ENCODE peak calls at places on chromosomes 12 and 14, in four cellular contexts. L is uterus, N is endothelial cell, J is Calu3. Z is an unnamed sample.

GRCh38 chr14:38042356-38042755 is 165.3 kb upstream of the SSTR1 start:
- DNase-seq in J (no peak), L (no peak), N (no peak), Z (no peak)

GRCh38 chr12:124028560-124028935 is 55.5 kb downstream of the ZNF664 start:
- DNase-seq in L (no peak), N (no peak), J (no peak), Z (no peak)

GRCh38 chr12:120283318-120283717 is 8.4 kb downstream of the RNU4-2 start:
- DNase-seq in N (no peak), J (no peak), L (no peak), Z (no peak)

GRCh38 chr14:91325211-91325610 is 80.7 kb upstream of the GPR68 start:
- DNase-seq in N (no peak), J (no peak), L (no peak), Z (no peak)

GRCh38 chr14:71169028-71169427 is 261.8 kb downstream of the PCNX1 start:
- DNase-seq in L (no peak), N (no peak), J (no peak), Z (no peak)

GRCh38 chr14:69876848-69877306 is 2.3 kb upstream of the SMOC1 start:
- DNase-seq in J (no peak), N (no peak), L (no peak), Z (no peak)

GRCh38 chr14:55974046-55974582 is 144.1 kb upstream of the PELI2 start:
- DNase-seq in N (no peak), L (no peak), J (peak; percentile 28), Z (no peak)

GRCh38 chr12:6961695-6962284 is 8.7 kb downstream of the PHB2 start:
- DNase-seq in J (peak; percentile 77), L (peak; percentile 68), N (peak; percentile 57), Z (no peak)

GRCh38 chr12:62210422-62210821 is 49.8 kb upstream of the USP15 start:
- DNase-seq in L (no peak), J (peak; percentile 51), N (peak; percentile 28), Z (no peak)

GRCh38 chr12:52687527-52688385 is 7.5 kb upstream of the KRT1 start:
- DNase-seq in N (no peak), J (peak; percentile 30), L (no peak), Z (no peak)

GRCh38 chr12:10395390-10395998 is 5.7 kb upstream of the KLRK1 start:
- DNase-seq in L (no peak), J (peak; percentile 51), N (no peak), Z (no peak)

GRCh38 chr12:123076604-123077297 is 74.1 kb downstream of the PITPNM2 start:
- DNase-seq in L (no peak), N (no peak), J (no peak), Z (no peak)

GRCh38 chr12:52831251-52831650 is 2.9 kb downstream of the KRT79 start:
- DNase-seq in N (no peak), J (no peak), L (no peak), Z (no peak)

GRCh38 chr12:22287776-22288621 is 46.5 kb downstream of the ST8SIA1 start:
- DNase-seq in N (no peak), L (no peak), J (no peak), Z (no peak)

GRCh38 chr14:20377171-20377570 is 33.7 kb downstream of the PARP2 start:
- DNase-seq in N (no peak), L (no peak), J (no peak), Z (no peak)

GRCh38 chr12:12537421-12537820 is 25.2 kb downstream of the DUSP16 start:
- DNase-seq in J (no peak), L (no peak), N (no peak), Z (no peak)

GRCh38 chr14:69357544-69358200 is 40.4 kb downstream of the ERH start:
- DNase-seq in L (no peak), N (no peak), J (no peak), Z (no peak)

GRCh38 chr14:45251912-45252311 is 1.1 kb downstream of the MIS18BP1 start:
- DNase-seq in N (no peak), L (no peak), J (no peak), Z (no peak)

GRCh38 chr12:107990325-107990724 is 138.8 kb upstream of the WSCD2 start:
- DNase-seq in J (peak; percentile 61), L (peak; percentile 28), N (peak; percentile 66), Z (no peak)

GRCh38 chr14:103522649-103523582 is at the start of gene CKB:
- DNase-seq in L (peak; percentile 75), J (peak; percentile 54), N (no peak), Z (peak; percentile 50)

GRCh38 chr12:41531147-41531829 is 343.2 kb downstream of the PDZRN4 start:
- DNase-seq in L (peak; percentile 71), J (no peak), N (no peak), Z (no peak)

GRCh38 chr12:51341259-51342007 is 5.0 kb downstream of the CELA1 start:
- DNase-seq in L (peak; percentile 61), N (peak; percentile 70), J (peak; percentile 54), Z (peak; percentile 68)

GRCh38 chr12:21476949-21477348 is 24.5 kb downstream of the RECQL start:
- DNase-seq in L (no peak), N (no peak), J (no peak), Z (no peak)

GRCh38 chr14:27528328-27528727 is 930.5 kb upstream of the NOVA1 start:
- DNase-seq in L (no peak), J (no peak), N (peak; percentile 18), Z (no peak)

GRCh38 chr12:113050808-113051207 is 5.7 kb upstream of the DTX1 start:
- DNase-seq in J (no peak), N (no peak), L (no peak), Z (no peak)

GRCh38 chr14:103883263-103883523 is 35.8 kb upstream of the PPP1R13B start:
- DNase-seq in N (no peak), J (no peak), L (no peak), Z (no peak)

GRCh38 chr14:23950411-23951135 is 3.0 kb upstream of the DHRS4 start:
- DNase-seq in N (no peak), J (no peak), L (no peak), Z (no peak)

GRCh38 chr14:51176819-51177218 is 63.2 kb upstream of the TMX1 start:
- DNase-seq in J (no peak), N (no peak), L (no peak), Z (no peak)

GRCh38 chr14:85301506-85301905 is 228.4 kb upstream of the FLRT2 start:
- DNase-seq in J (no peak), N (no peak), L (no peak), Z (no peak)

GRCh38 chr12:66629138-66629880 is 49.6 kb downstream of the GRIP1 start:
- DNase-seq in N (no peak), L (no peak), J (no peak), Z (no peak)

GRCh38 chr14:21852775-21853174 is 179.2 kb upstream of the OR4E1 start:
- DNase-seq in J (no peak), N (no peak), L (no peak), Z (no peak)

GRCh38 chr12:4074129-4074528 is 199.4 kb upstream of the CCND2 start:
- DNase-seq in J (no peak), N (no peak), L (no peak), Z (no peak)

GRCh38 chr14:74080820-74081460 is 3.3 kb downstream of the ALDH6A1 start:
- DNase-seq in J (no peak), N (no peak), L (no peak), Z (no peak)

GRCh38 chr12:120342567-120343537 is 15.3 kb upstream of the PLA2G1B start:
- DNase-seq in J (no peak), N (no peak), L (no peak), Z (no peak)

GRCh38 chr14:79510659-79511058 is 700.6 kb downstream of the DIO2 start:
- DNase-seq in L (no peak), J (no peak), N (no peak), Z (no peak)

GRCh38 chr12:72313757-72314270 is 41.6 kb downstream of the TRHDE start:
- DNase-seq in L (no peak), J (no peak), N (no peak), Z (no peak)

GRCh38 chr14:58130121-58130782 is 21.8 kb downstream of the ARMH4 start:
- DNase-seq in L (no peak), J (no peak), N (no peak), Z (no peak)
- TF ChIP-seq CTCF in L (no peak), J (no peak), N (no peak), Z (no peak)

GRCh38 chr14:101044741-101045140 is 141.2 kb upstream of the RTL1 start:
- DNase-seq in L (no peak), J (no peak), N (no peak), Z (no peak)
- TF ChIP-seq CTCF in L (no peak), J (no peak), N (no peak), Z (no peak)

GRCh38 chr12:48045061-48045846 is 41.0 kb upstream of the COL2A1 start:
- DNase-seq in J (no peak), N (no peak), L (no peak), Z (no peak)

GRCh38 chr12:48043771-48044170 is 39.5 kb upstream of the COL2A1 start:
- DNase-seq in N (no peak), L (no peak), J (no peak), Z (no peak)

GRCh38 chr12:48041591-48042423 is 37.5 kb upstream of the COL2A1 start:
- DNase-seq in N (no peak), L (no peak), J (no peak), Z (no peak)

GRCh38 chr12:48045965-48046364 is 41.7 kb upstream of the COL2A1 start:
- DNase-seq in N (no peak), J (no peak), L (no peak), Z (no peak)

GRCh38 chr12:48044396-48044795 is 40.1 kb upstream of the COL2A1 start:
- DNase-seq in N (no peak), J (no peak), L (no peak), Z (no peak)
- TF ChIP-seq CTCF in N (no peak), J (no peak), L (no peak), Z (no peak)

DNA sequence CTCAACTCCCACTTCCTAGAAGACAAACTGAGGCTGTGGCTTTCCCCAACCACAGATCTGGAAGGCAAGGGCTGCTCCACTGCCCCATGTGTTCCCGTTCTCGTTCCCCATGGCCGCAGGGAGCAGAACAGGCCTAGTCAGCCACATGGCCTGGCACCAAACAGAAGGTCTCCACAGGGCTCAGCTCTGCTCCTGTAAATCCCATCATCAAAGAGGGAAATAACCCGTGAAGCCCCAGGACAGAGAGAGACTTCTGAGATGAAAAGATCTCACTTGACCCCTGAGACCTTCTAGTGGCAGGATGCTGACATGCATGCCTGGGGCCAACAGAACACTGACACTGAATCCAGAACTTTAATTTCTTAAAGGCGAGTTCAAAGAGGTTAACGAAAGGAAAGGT is 68.9 kb downstream of the BCL11B start:
- DNase-seq in N (no peak), L (no peak), J (no peak), Z (no peak)
- TF ChIP-seq CTCF in N (no peak), L (no peak), J (no peak), Z (no peak)

GRCh38 chr12:105083551-105084105 is 630 bp downstream of the ALDH1L2 start:
- DNase-seq in L (peak; percentile 58), N (no peak), J (peak; percentile 52), Z (no peak)
- TF ChIP-seq CTCF in L (no peak), N (no peak), J (no peak), Z (no peak)

GRCh38 chr14:72513994-72514659 is 379.8 kb downstream of the DPF3 start:
- DNase-seq in N (no peak), J (peak; percentile 28), L (no peak), Z (no peak)
- TF ChIP-seq CTCF in N (peak; percentile 65), J (peak; percentile 66), L (peak; percentile 20), Z (peak; percentile 58)